ENCODE peak calls at places on chromosomes 1 and 21, in five cellular contexts. One of them, this sample, is unnamed.

GRCh38 chr1:56147020-56147419 is 432.3 kb downstream of the PLPP3 start:
- DNase-seq in heart left ventricle: no peak
- DNase-seq in neural progenitor cell: no peak
- DNase-seq in HepG2: no peak
- DNase-seq in tibial artery: no peak
- DNase-seq in this sample: no peak

GRCh38 chr1:29497395-29498125 is 261.2 kb downstream of the PTPRU start:
- DNase-seq in heart left ventricle: no peak
- DNase-seq in neural progenitor cell: no peak
- DNase-seq in HepG2: no peak
- DNase-seq in tibial artery: no peak
- DNase-seq in this sample: no peak

GRCh38 chr1:43622901-43623780 is 26.8 kb upstream of the KDM4A start:
- DNase-seq in heart left ventricle: no peak
- DNase-seq in neural progenitor cell: no peak
- DNase-seq in HepG2: no peak
- DNase-seq in tibial artery: no peak
- DNase-seq in this sample: no peak

GRCh38 chr1:197435224-197435623 is 167.2 kb downstream of the CRB1 start:
- DNase-seq in heart left ventricle: no peak
- DNase-seq in neural progenitor cell: peak
- DNase-seq in HepG2: no peak
- DNase-seq in tibial artery: no peak
- DNase-seq in this sample: no peak

GRCh38 chr21:42012344-42012743 is 2.2 kb upstream of the ZBTB21 start:
- DNase-seq in heart left ventricle: no peak
- DNase-seq in neural progenitor cell: no peak
- DNase-seq in HepG2: no peak
- DNase-seq in tibial artery: no peak
- DNase-seq in this sample: no peak

GRCh38 chr1:35192056-35192852 is 691 bp downstream of the SFPQ start:
- DNase-seq in heart left ventricle: peak
- DNase-seq in neural progenitor cell: peak
- DNase-seq in HepG2: peak
- DNase-seq in tibial artery: peak
- DNase-seq in this sample: peak

GRCh38 chr1:97010865-97011264 is 289.3 kb downstream of the PTBP2 start:
- DNase-seq in heart left ventricle: no peak
- DNase-seq in neural progenitor cell: no peak
- DNase-seq in HepG2: no peak
- DNase-seq in tibial artery: no peak
- DNase-seq in this sample: no peak

GRCh38 chr1:161311595-161312181 is 1.9 kb upstream of the MPZ start:
- DNase-seq in heart left ventricle: no peak
- DNase-seq in neural progenitor cell: no peak
- DNase-seq in HepG2: peak
- DNase-seq in tibial artery: no peak
- DNase-seq in this sample: no peak

GRCh38 chr1:56917356-56917755 is 48.5 kb downstream of the C8B start:
- DNase-seq in heart left ventricle: no peak
- DNase-seq in neural progenitor cell: no peak
- DNase-seq in HepG2: no peak
- DNase-seq in tibial artery: no peak
- DNase-seq in this sample: no peak

GRCh38 chr1:78171736-78172590 is 126.2 kb downstream of the GIPC2 start:
- DNase-seq in heart left ventricle: no peak
- DNase-seq in neural progenitor cell: no peak
- DNase-seq in HepG2: no peak
- DNase-seq in tibial artery: no peak
- DNase-seq in this sample: no peak

GRCh38 chr1:23019851-23020625 is 770 bp downstream of the KDM1A start:
- DNase-seq in heart left ventricle: peak
- DNase-seq in neural progenitor cell: peak
- DNase-seq in HepG2: peak
- DNase-seq in tibial artery: no peak
- DNase-seq in this sample: peak

GRCh38 chr1:161185282-161185682 is 8.0 kb upstream of the B4GALT3 start:
- DNase-seq in heart left ventricle: peak
- DNase-seq in neural progenitor cell: no peak
- DNase-seq in HepG2: no peak
- DNase-seq in tibial artery: peak
- DNase-seq in this sample: peak

GRCh38 chr21:33443174-33443573 is 36.6 kb downstream of the TMEM50B start:
- DNase-seq in heart left ventricle: no peak
- DNase-seq in neural progenitor cell: no peak
- DNase-seq in HepG2: no peak
- DNase-seq in tibial artery: no peak
- DNase-seq in this sample: no peak

GRCh38 chr1:96256391-96256790 is 465.2 kb upstream of the PTBP2 start:
- DNase-seq in heart left ventricle: no peak
- DNase-seq in neural progenitor cell: no peak
- DNase-seq in HepG2: no peak
- DNase-seq in tibial artery: no peak
- DNase-seq in this sample: no peak

GRCh38 chr21:35743571-35743970 is 316.8 kb downstream of the SETD4 start:
- DNase-seq in heart left ventricle: no peak
- DNase-seq in neural progenitor cell: no peak
- DNase-seq in HepG2: no peak
- DNase-seq in tibial artery: no peak
- DNase-seq in this sample: no peak

GRCh38 chr1:240714893-240715292 is 102.9 kb upstream of the GREM2 start:
- DNase-seq in heart left ventricle: no peak
- DNase-seq in neural progenitor cell: no peak
- DNase-seq in HepG2: no peak
- DNase-seq in tibial artery: no peak
- DNase-seq in this sample: no peak

GRCh38 chr1:112716133-112716720 is 1.1 kb upstream of the PPM1J start:
- DNase-seq in heart left ventricle: peak
- DNase-seq in neural progenitor cell: peak
- DNase-seq in HepG2: peak
- DNase-seq in tibial artery: peak
- DNase-seq in this sample: peak

GRCh38 chr1:11354893-11355593 is 82.0 kb downstream of the UBIAD1 start:
- DNase-seq in heart left ventricle: no peak
- DNase-seq in neural progenitor cell: no peak
- DNase-seq in HepG2: no peak
- DNase-seq in tibial artery: no peak
- DNase-seq in this sample: no peak

GRCh38 chr1:117967900-117968299 is 38.4 kb downstream of the WDR3 start:
- DNase-seq in heart left ventricle: no peak
- DNase-seq in neural progenitor cell: no peak
- DNase-seq in HepG2: no peak
- DNase-seq in tibial artery: no peak
- DNase-seq in this sample: no peak

GRCh38 chr1:117347907-117348306 is 19.3 kb upstream of the MAN1A2 start:
- DNase-seq in heart left ventricle: no peak
- DNase-seq in neural progenitor cell: no peak
- DNase-seq in HepG2: no peak
- DNase-seq in tibial artery: no peak
- DNase-seq in this sample: no peak

GRCh38 chr1:234732671-234733390 is 122.9 kb upstream of the IRF2BP2 start:
- DNase-seq in heart left ventricle: no peak
- DNase-seq in neural progenitor cell: no peak
- DNase-seq in HepG2: no peak
- DNase-seq in tibial artery: no peak
- DNase-seq in this sample: no peak

GRCh38 chr1:165298081-165298820 is 58.3 kb downstream of the LMX1A start:
- DNase-seq in heart left ventricle: no peak
- DNase-seq in neural progenitor cell: peak
- DNase-seq in HepG2: no peak
- DNase-seq in tibial artery: no peak
- DNase-seq in this sample: no peak

GRCh38 chr1:30088594-30089556 is 634.5 kb downstream of the MATN1 start:
- DNase-seq in heart left ventricle: peak
- DNase-seq in neural progenitor cell: no peak
- DNase-seq in HepG2: no peak
- DNase-seq in tibial artery: no peak
- DNase-seq in this sample: peak

GRCh38 chr1:171636141-171636540 is 14.1 kb downstream of the MYOCOS start:
- DNase-seq in heart left ventricle: no peak
- DNase-seq in neural progenitor cell: peak
- DNase-seq in HepG2: no peak
- DNase-seq in tibial artery: no peak
- DNase-seq in this sample: no peak

GRCh38 chr21:43191521-43191920 is 22.7 kb downstream of the CRYAA start:
- DNase-seq in heart left ventricle: no peak
- DNase-seq in neural progenitor cell: no peak
- DNase-seq in HepG2: no peak
- DNase-seq in tibial artery: no peak
- DNase-seq in this sample: peak

GRCh38 chr1:9028921-9029715 is 2.9 kb upstream of the SLC2A7 start:
- DNase-seq in heart left ventricle: no peak
- DNase-seq in neural progenitor cell: no peak
- DNase-seq in HepG2: no peak
- DNase-seq in tibial artery: no peak
- DNase-seq in this sample: no peak

GRCh38 chr1:154325583-154326545 is 539 bp downstream of the ATP8B2 start:
- DNase-seq in heart left ventricle: peak
- DNase-seq in neural progenitor cell: peak
- DNase-seq in HepG2: peak
- DNase-seq in tibial artery: peak
- DNase-seq in this sample: peak

GRCh38 chr1:214590696-214591095 is 12.3 kb upstream of the CENPF start:
- DNase-seq in heart left ventricle: no peak
- DNase-seq in neural progenitor cell: no peak
- DNase-seq in HepG2: no peak
- DNase-seq in tibial artery: no peak
- DNase-seq in this sample: no peak

GRCh38 chr1:47710075-47711071 is 272.5 kb downstream of the FOXD2 start:
- DNase-seq in heart left ventricle: peak
- DNase-seq in neural progenitor cell: peak
- DNase-seq in HepG2: peak
- DNase-seq in tibial artery: peak
- DNase-seq in this sample: peak

GRCh38 chr1:159012495-159012894 is 2.8 kb downstream of the IFI16 start:
- DNase-seq in heart left ventricle: no peak
- DNase-seq in neural progenitor cell: peak
- DNase-seq in HepG2: no peak
- DNase-seq in tibial artery: peak
- DNase-seq in this sample: no peak

GRCh38 chr21:44793269-44794030 is 8.2 kb downstream of the UBE2G2 start:
- DNase-seq in heart left ventricle: peak
- DNase-seq in neural progenitor cell: peak
- DNase-seq in HepG2: peak
- DNase-seq in tibial artery: no peak
- DNase-seq in this sample: peak

GRCh38 chr1:71660417-71660816 is 579.6 kb upstream of the ZRANB2 start:
- DNase-seq in heart left ventricle: no peak
- DNase-seq in neural progenitor cell: no peak
- DNase-seq in HepG2: no peak
- DNase-seq in tibial artery: no peak
- DNase-seq in this sample: no peak

GRCh38 chr21:41659791-41660560 is 106.9 kb downstream of the RIPK4 start:
- DNase-seq in heart left ventricle: no peak
- DNase-seq in neural progenitor cell: no peak
- DNase-seq in HepG2: peak
- DNase-seq in tibial artery: peak
- DNase-seq in this sample: no peak

GRCh38 chr1:94428441-94428840 is 10.3 kb downstream of the ABCD3 start:
- DNase-seq in heart left ventricle: no peak
- DNase-seq in neural progenitor cell: no peak
- DNase-seq in HepG2: no peak
- DNase-seq in tibial artery: no peak
- DNase-seq in this sample: no peak
- H3K27ac ChIP-seq in heart left ventricle: no peak
- H3K27ac ChIP-seq in neural progenitor cell: no peak
- H3K27ac ChIP-seq in HepG2: peak
- H3K27ac ChIP-seq in tibial artery: no peak
- H3K27ac ChIP-seq in this sample: no peak

DNA sequence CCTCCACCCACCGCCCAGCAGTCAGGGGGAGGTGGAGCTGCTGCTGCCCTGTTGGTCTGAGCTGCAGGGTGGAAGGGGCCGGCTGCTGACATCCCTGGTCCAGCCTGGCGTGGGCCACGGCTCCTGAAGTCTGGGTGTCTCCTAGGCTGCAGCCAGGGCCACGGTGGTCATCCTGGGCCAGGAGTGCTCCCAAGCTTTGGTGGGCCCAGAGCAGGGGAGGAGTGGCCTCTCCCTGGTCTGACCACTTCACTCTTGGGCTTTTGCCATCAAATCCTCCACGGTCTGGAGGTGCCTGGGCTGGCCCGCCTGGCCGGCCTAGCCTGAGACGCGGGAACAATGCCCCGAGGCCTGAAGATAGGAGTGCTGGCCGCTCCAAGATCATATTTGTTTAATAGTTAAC is 5.8 kb downstream of the PRDM16 start:
- DNase-seq in heart left ventricle: peak
- DNase-seq in neural progenitor cell: no peak
- DNase-seq in HepG2: no peak
- DNase-seq in tibial artery: no peak
- DNase-seq in this sample: no peak
- H3K4me3 ChIP-seq in heart left ventricle: peak
- H3K4me3 ChIP-seq in neural progenitor cell: no peak
- H3K4me3 ChIP-seq in HepG2: no peak
- H3K4me3 ChIP-seq in tibial artery: peak
- H3K4me3 ChIP-seq in this sample: no peak

GRCh38 chr1:228836427-228836826 is 101.1 kb downstream of the RHOU start:
- DNase-seq in heart left ventricle: no peak
- DNase-seq in neural progenitor cell: no peak
- DNase-seq in HepG2: peak
- DNase-seq in tibial artery: no peak
- DNase-seq in this sample: no peak
- H3K27ac ChIP-seq in heart left ventricle: no peak
- H3K27ac ChIP-seq in neural progenitor cell: no peak
- H3K27ac ChIP-seq in HepG2: peak
- H3K27ac ChIP-seq in tibial artery: no peak
- H3K27ac ChIP-seq in this sample: no peak

GRCh38 chr1:198641966-198642656 is 3.3 kb downstream of the PTPRC start:
- DNase-seq in heart left ventricle: no peak
- DNase-seq in neural progenitor cell: no peak
- DNase-seq in HepG2: no peak
- DNase-seq in tibial artery: no peak
- DNase-seq in this sample: no peak
- H3K4me3 ChIP-seq in heart left ventricle: no peak
- H3K4me3 ChIP-seq in neural progenitor cell: no peak
- H3K4me3 ChIP-seq in HepG2: no peak
- H3K4me3 ChIP-seq in tibial artery: no peak
- H3K4me3 ChIP-seq in this sample: no peak

DNA sequence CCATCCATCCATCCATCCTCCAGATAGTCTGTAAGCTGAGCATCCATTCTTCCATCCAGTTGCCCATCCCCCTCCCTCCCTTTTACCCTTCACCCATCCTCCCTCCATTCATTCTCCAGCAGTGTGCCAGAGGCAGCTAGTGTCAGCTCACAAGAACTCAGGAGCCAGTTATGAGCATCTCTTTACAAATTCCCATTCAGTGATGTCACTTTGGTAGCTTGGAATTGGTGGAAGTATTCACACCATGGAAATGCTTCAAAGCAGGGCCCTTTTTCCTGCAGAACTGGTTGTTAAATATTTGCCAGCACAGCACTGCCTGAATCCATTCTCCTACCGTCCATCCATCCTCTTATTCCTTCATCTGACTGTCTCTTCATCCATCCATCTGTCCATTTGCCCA is 72.5 kb downstream of the ARHGEF10L start:
- DNase-seq in heart left ventricle: no peak
- DNase-seq in neural progenitor cell: no peak
- DNase-seq in HepG2: no peak
- DNase-seq in tibial artery: no peak
- DNase-seq in this sample: no peak
- H3K27ac ChIP-seq in heart left ventricle: no peak
- H3K27ac ChIP-seq in neural progenitor cell: no peak
- H3K27ac ChIP-seq in HepG2: no peak
- H3K27ac ChIP-seq in tibial artery: peak
- H3K27ac ChIP-seq in this sample: no peak